ENCODE peak calls at places on chromosomes 1 and 21, in nine cellular contexts. L, Y, S, W, Z, G, K, D and C are unnamed samples.

GRCh38 chr1:223887724-223888428 is 42.1 kb upstream of the TP53BP2 start:
- DNase-seq in S (no peak), K (peak; percentile 11), G (peak; percentile 73), Z (no peak), W (no peak), Y (no peak), D (no peak), L (no peak), C (no peak)

GRCh38 chr1:19445417-19446342 is 39.7 kb downstream of the CAPZB start:
- DNase-seq in L (no peak), G (no peak), D (no peak), W (peak; percentile 68), S (no peak), Y (no peak), K (no peak), Z (no peak), C (no peak)

GRCh38 chr1:232226197-232226681 is 403.7 kb downstream of the SIPA1L2 start:
- DNase-seq in Y (peak; percentile 8), K (no peak), Z (peak; percentile 9), W (no peak), S (no peak), L (peak; percentile 81), D (no peak), G (no peak), C (no peak)

GRCh38 chr1:178004926-178005391 is 35.1 kb upstream of the SEC16B start:
- DNase-seq in K (no peak), Z (no peak), D (no peak), W (no peak), G (no peak), S (no peak), Y (no peak), L (no peak), C (no peak)

GRCh38 chr21:35942211-35943144 is 117.8 kb downstream of the SETD4 start:
- DNase-seq in W (no peak), G (no peak), D (no peak), Z (no peak), S (no peak), Y (no peak), K (no peak), L (no peak), C (no peak)

GRCh38 chr1:232352956-232353355 is 277.0 kb downstream of the SIPA1L2 start:
- DNase-seq in K (no peak), W (no peak), S (no peak), L (no peak), Y (no peak), G (no peak), D (no peak), Z (no peak), C (no peak)

GRCh38 chr1:33655496-33655895 is 183.1 kb downstream of the ZSCAN20 start:
- DNase-seq in L (no peak), K (no peak), G (no peak), Y (no peak), S (no peak), D (no peak), W (peak; percentile 61), Z (no peak), C (no peak)

GRCh38 chr1:83497563-83497962 is 501.4 kb downstream of the TTLL7 start:
- DNase-seq in Y (no peak), Z (no peak), S (no peak), G (no peak), D (no peak), L (peak; percentile 27), W (no peak), K (no peak), C (no peak)

GRCh38 chr1:28631713-28632112 is 11.2 kb downstream of the TAF12 start:
- DNase-seq in G (no peak), Y (no peak), D (no peak), K (no peak), L (no peak), W (no peak), Z (no peak), S (no peak), C (no peak)

GRCh38 chr1:17101261-17101660 is 18.0 kb downstream of the PADI2 start:
- DNase-seq in Y (no peak), G (no peak), D (no peak), K (no peak), Z (no peak), L (no peak), S (no peak), W (no peak), C (no peak)

GRCh38 chr1:4306559-4307467 is 347.6 kb upstream of the AJAP1 start:
- DNase-seq in Z (no peak), W (no peak), K (no peak), Y (no peak), D (no peak), L (peak; percentile 15), G (no peak), S (no peak), C (no peak)

GRCh38 chr1:103953386-103953785 is 203.7 kb downstream of the AMY1C start:
- DNase-seq in G (no peak), Z (no peak), S (no peak), K (no peak), D (no peak), Y (no peak), L (no peak), W (no peak), C (no peak)

GRCh38 chr1:174114788-174115448 is 44.4 kb upstream of the RABGAP1L start:
- DNase-seq in Z (no peak), G (no peak), D (no peak), W (no peak), Y (no peak), K (peak; percentile 16), S (no peak), L (peak; percentile 46), C (no peak)

GRCh38 chr21:39531777-39532333 is 80.1 kb downstream of the SH3BGR start:
- DNase-seq in S (no peak), W (no peak), G (no peak), K (no peak), D (no peak), L (no peak), Y (no peak), Z (no peak), C (no peak)

GRCh38 chr21:26405735-26406361 is 167.2 kb downstream of the CYYR1 start:
- DNase-seq in Z (no peak), K (no peak), L (peak; percentile 36), S (no peak), W (no peak), Y (no peak), D (no peak), G (no peak), C (no peak)

GRCh38 chr1:24554714-24555113 is 1.2 kb upstream of the NCMAP start:
- DNase-seq in S (no peak), K (no peak), L (no peak), G (no peak), D (no peak), Z (no peak), Y (no peak), W (no peak), C (no peak)

GRCh38 chr1:230851291-230851691 is 17.0 kb downstream of the C1orf198 start:
- DNase-seq in L (peak; percentile 66), S (no peak), Y (no peak), G (peak; percentile 67), D (no peak), W (no peak), K (no peak), Z (no peak), C (no peak)

GRCh38 chr1:24290933-24291487 is 28.1 kb upstream of the GRHL3 start:
- DNase-seq in W (no peak), D (no peak), Z (no peak), Y (no peak), G (no peak), K (no peak), L (no peak), S (no peak), C (no peak)

GRCh38 chr1:242890211-242890741 is 364.8 kb downstream of the CEP170 start:
- DNase-seq in L (peak; percentile 84), W (no peak), D (no peak), S (no peak), K (no peak), G (no peak), Y (no peak), Z (no peak), C (no peak)

GRCh38 chr1:186839077-186839400 is 10.3 kb downstream of the PLA2G4A start:
- DNase-seq in L (no peak), Z (no peak), Y (no peak), D (no peak), W (no peak), S (no peak), G (no peak), K (no peak), C (no peak)

GRCh38 chr1:10046356-10047085 is 13.8 kb downstream of the UBE4B start:
- DNase-seq in G (peak; percentile 54), L (no peak), D (no peak), S (no peak), K (no peak), Y (no peak), W (no peak), Z (no peak), C (no peak)

GRCh38 chr1:78370356-78370755 is 120.4 kb upstream of the PTGFR start:
- DNase-seq in D (no peak), G (no peak), Y (no peak), S (no peak), Z (no peak), W (no peak), K (no peak), L (no peak), C (no peak)

GRCh38 chr1:5882367-5883128 is 109.7 kb downstream of the NPHP4 start:
- DNase-seq in D (no peak), K (no peak), Z (no peak), S (no peak), Y (no peak), L (no peak), G (no peak), W (no peak), C (no peak)

GRCh38 chr1:2816786-2817185 is 15.3 kb upstream of the TTC34 start:
- DNase-seq in D (no peak), S (no peak), G (peak; percentile 16), Z (no peak), W (no peak), Y (no peak), K (no peak), L (no peak), C (no peak)
- H3K9me3 ChIP-seq in D (peaks cover 22% of the 10 kb centered on the region), S (peaks cover 5% of the 10 kb centered on the region), G (peaks cover 4% of the 10 kb centered on the region), Z (no peaks in the 10 kb centered on the region), W (peaks cover 18% of the 10 kb centered on the region), Y (no peaks in the 10 kb centered on the region), K (no peaks in the 10 kb centered on the region), L (peaks cover 90% of the 10 kb centered on the region), C (no peaks in the 10 kb centered on the region)

GRCh38 chr1:246919902-246920301 is 11.8 kb downstream of the AHCTF1 start:
- DNase-seq in S (no peak), Z (no peak), G (no peak), W (no peak), L (no peak), D (no peak), Y (no peak), K (no peak), C (no peak)
- H3K9me3 ChIP-seq in S (no peaks in the 10 kb centered on the region), Z (no peaks in the 10 kb centered on the region), G (no peaks in the 10 kb centered on the region), W (no peaks in the 10 kb centered on the region), L (no peaks in the 10 kb centered on the region), D (no peaks in the 10 kb centered on the region), Y (no peaks in the 10 kb centered on the region), K (no peaks in the 10 kb centered on the region), C (no peaks in the 10 kb centered on the region)

GRCh38 chr1:248589334-248589733 is 8.2 kb downstream of the OR2T10 start:
- DNase-seq in L (no peak), S (no peak), Z (no peak), K (no peak), G (no peak), D (no peak), W (no peak), Y (no peak), C (no peak)
- H3K9me3 ChIP-seq in L (peaks cover 46% of the 10 kb centered on the region), S (no peaks in the 10 kb centered on the region), Z (no peaks in the 10 kb centered on the region), K (no peaks in the 10 kb centered on the region), G (no peaks in the 10 kb centered on the region), D (no peaks in the 10 kb centered on the region), W (no peaks in the 10 kb centered on the region), Y (no peaks in the 10 kb centered on the region), C (no peaks in the 10 kb centered on the region)

GRCh38 chr21:8993284-8993942 is 1528.0 kb upstream of the TPTE start:
- DNase-seq in D (no peak), Y (no peak), G (no peak), S (no peak), Z (no peak), W (no peak), K (no peak), L (no peak), C (no peak)
- H3K9me3 ChIP-seq in D (peaks cover 19% of the 10 kb centered on the region), Y (no peaks in the 10 kb centered on the region), G (peaks cover 3% of the 10 kb centered on the region), S (peaks cover 16% of the 10 kb centered on the region), Z (peaks cover 6% of the 10 kb centered on the region), W (peaks cover 75% of the 10 kb centered on the region), K (peaks cover 19% of the 10 kb centered on the region), L (peaks cover 99% of the 10 kb centered on the region), C (peaks cover 4% of the 10 kb centered on the region)